ENCODE peak calls at places on chromosome 22, in six cellular contexts. N, F, O, I, G and L are unnamed samples.

GRCh38 chr22:42686756-42687491 is 33.7 kb downstream of the A4GALT start:
- DNase-seq in I (no peak), N (no peak), G (no peak), O (no peak), F (no peak), L (no peak)

GRCh38 chr22:29824677-29825076 is 13.4 kb downstream of the ASCC2 start:
- DNase-seq in F (no peak), N (no peak), G (no peak), O (no peak), I (no peak), L (no peak)

GRCh38 chr22:22037229-22037628 is 54.6 kb upstream of the TOP3B start:
- DNase-seq in I (no peak), O (no peak), F (no peak), G (no peak), N (no peak), L (no peak)

GRCh38 chr22:40463727-40464126 is 93.3 kb downstream of the SGSM3 start:
- DNase-seq in F (no peak), N (no peak), G (no peak), I (no peak), O (no peak), L (no peak)

GRCh38 chr22:41561788-41562187 is 978 bp downstream of the CSDC2 start:
- DNase-seq in I (no peak), G (no peak), N (no peak), F (no peak), O (no peak), L (no peak)

GRCh38 chr22:22785316-22786065 is 102.1 kb upstream of the IGLL5 start:
- DNase-seq in N (no peak), F (no peak), G (no peak), O (no peak), I (no peak), L (no peak)

GRCh38 chr22:25351631-25352293 is 132.3 kb downstream of the CRYBB2 start:
- DNase-seq in I (no peak), N (no peak), G (no peak), O (no peak), F (no peak), L (no peak)

GRCh38 chr22:40224702-40225101 is 47.0 kb downstream of the TNRC6B start:
- DNase-seq in I (no peak), N (no peak), G (no peak), F (no peak), O (no peak), L (no peak)

GRCh38 chr22:42769238-42769573 is 48.5 kb upstream of the A4GALT start:
- DNase-seq in G (no peak), I (no peak), N (no peak), F (no peak), O (no peak), L (no peak)

GRCh38 chr22:46504586-46504985 is 32.8 kb downstream of the CELSR1 start:
- DNase-seq in I (no peak), O (no peak), F (no peak), G (no peak), N (no peak), L (no peak)

GRCh38 chr22:36301384-36301828 is 48.5 kb downstream of the APOL1 start:
- DNase-seq in F (peak), I (peak), N (peak), O (peak), G (peak), L (peak)

DNA sequence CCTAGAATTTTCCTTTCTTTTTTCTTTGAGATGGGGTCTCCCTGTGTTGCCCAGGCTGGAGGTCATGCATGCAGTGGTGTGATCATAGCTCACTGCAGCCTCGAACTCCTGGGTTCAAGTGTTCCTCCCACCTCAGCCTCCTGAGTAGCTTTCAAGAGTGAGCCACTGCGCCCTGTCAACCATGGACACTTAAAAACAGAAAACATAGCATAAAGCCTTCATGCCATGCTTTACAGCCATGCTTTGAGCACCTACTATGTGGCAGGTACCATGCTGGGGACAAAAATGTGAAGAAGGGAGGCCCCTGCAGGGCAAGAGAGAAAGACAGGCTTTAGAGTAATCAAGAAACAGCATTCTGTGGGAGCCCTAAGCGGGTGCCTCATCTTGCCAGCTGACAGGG is 13.7 kb upstream of the GNB1L start:
- DNase-seq in I (no peak), N (no peak), G (no peak), F (no peak), O (no peak), L (peak)
- TF ChIP-seq CTCF in I (no peak), N (no peak), G (no peak), F (no peak), O (no peak), L (no peak)

GRCh38 chr22:17159504-17159951 is 451 bp upstream of the HDHD5 start:
- DNase-seq in N (peak), G (no peak), F (peak), I (peak), O (no peak), L (peak)

GRCh38 chr22:17161991-17162390 is 2.9 kb upstream of the HDHD5 start:
- DNase-seq in O (no peak), F (no peak), G (no peak), I (no peak), N (no peak), L (no peak)

GRCh38 chr22:17167486-17167885 is 8.4 kb upstream of the HDHD5 start:
- DNase-seq in O (no peak), N (no peak), I (no peak), F (no peak), G (no peak), L (no peak)

GRCh38 chr22:17162731-17163130 is 3.7 kb upstream of the HDHD5 start:
- DNase-seq in G (no peak), F (no peak), O (no peak), N (no peak), I (no peak), L (no peak)

DNA sequence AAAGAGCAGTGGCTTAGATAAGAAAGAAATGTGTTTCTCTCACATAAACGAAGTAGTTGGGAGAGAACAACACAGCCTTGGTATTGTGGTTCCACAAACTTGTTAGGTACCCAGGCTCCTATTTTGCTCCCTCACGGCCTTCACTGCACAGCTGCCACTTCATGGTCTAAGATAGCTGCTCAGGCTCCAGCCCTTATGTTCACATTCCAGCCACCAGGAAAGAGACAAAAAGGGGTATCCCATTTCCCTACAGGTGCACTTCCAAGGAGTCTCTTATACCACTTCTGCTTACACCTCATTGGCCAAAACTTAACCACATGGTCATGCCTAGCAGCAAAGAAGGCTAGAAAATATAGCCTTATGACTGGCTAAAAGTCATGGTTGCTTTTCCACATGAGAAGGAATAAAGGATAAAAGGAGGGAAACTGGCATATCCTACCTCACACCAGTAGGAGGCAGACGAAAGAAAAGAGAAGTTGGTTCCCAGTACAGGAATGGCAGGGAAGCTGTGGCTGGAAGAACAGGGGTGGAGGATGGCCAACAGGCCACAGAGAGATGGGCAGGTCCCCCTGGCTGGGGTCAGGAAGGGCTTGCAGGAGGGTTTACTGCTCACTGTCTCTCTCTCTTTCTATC is 5.4 kb upstream of the HDHD5 start:
- DNase-seq in N (no peak), F (no peak), G (no peak), O (no peak), I (peak), L (no peak)
- TF ChIP-seq CTCF in N (peak), F (peak), G (peak), O (no peak), I (peak), L (no peak)

GRCh38 chr22:49480896-49481650 is 346.6 kb downstream of the BRD1 start:
- DNase-seq in N (no peak), O (no peak), I (no peak), F (no peak), G (no peak), L (no peak)

GRCh38 chr22:49481651-49482399 is 345.8 kb downstream of the BRD1 start:
- DNase-seq in G (no peak), N (no peak), F (no peak), O (no peak), I (no peak), L (no peak)

GRCh38 chr22:49482811-49483210 is 344.9 kb downstream of the BRD1 start:
- DNase-seq in G (no peak), O (no peak), F (no peak), I (no peak), N (no peak), L (no peak)

GRCh38 chr22:49479566-49479965 is 348.1 kb downstream of the BRD1 start:
- DNase-seq in O (no peak), F (no peak), G (no peak), I (no peak), N (no peak), L (no peak)

DNA sequence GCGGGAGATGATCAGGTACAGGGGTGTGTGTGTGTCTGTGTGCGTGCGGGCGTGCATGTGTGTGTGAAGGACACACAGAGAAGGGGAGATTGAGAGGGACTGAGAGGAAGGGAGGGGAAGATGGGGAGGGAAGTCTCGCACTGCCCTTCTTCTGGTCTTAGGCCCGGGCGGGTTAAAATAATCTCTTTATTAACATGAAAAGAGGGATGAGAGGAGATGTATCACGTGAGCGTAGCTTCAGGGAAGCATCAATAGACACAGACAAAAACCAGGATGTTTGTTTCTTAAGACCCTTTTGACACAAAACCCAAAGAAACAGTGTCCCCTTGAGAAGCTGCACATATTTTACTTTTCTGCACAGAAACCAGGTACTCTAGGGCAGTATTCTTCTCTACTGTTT is 347.3 kb downstream of the BRD1 start:
- DNase-seq in F (no peak), I (no peak), N (no peak), G (no peak), O (no peak), L (no peak)
- TF ChIP-seq CTCF in F (no peak), I (no peak), N (no peak), G (no peak), O (no peak), L (no peak)

GRCh38 chr22:26826431-26826935 is 169.1 kb downstream of the MIAT start:
- DNase-seq in N (no peak), F (no peak), O (no peak), I (no peak), G (no peak), L (no peak)
- TF ChIP-seq CTCF in N (no peak), F (no peak), O (no peak), I (no peak), G (no peak), L (no peak)

DNA sequence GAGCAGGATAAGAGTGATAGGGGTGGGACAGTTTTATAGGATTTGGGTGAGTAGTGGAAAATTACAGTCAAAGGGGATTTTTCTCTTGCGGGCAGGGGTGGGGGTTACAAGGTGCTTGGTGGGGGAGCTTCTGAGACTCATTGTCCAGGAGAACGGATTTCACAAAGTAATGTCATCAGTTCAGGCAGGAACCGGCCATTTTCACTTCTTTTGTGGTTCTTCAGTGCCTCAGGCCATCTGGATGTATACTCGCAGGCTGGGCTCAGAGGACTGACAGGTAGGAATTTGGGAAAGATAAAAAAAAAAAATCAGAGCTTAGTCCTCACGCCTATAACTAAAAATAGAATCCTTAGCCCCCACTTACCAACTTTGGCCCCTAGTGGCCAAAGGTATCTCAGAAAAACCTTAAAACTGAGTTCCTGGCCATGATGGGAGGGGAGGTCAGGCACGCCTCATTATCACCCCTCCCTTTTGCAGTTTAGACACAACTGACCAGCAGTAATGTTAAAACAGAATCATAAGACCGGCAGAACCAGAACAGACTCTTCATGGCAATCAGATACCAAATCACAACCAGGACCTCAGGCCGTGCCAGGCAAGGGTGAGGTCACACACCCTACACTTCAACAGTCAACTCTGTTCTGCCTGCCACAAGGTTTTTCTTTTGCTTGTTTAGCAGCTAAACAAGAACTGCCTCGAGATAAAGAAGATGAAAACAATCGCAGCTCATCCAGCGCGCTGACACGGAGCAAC is 8.9 kb upstream of the APOBEC3G start:
- DNase-seq in I (no peak), G (no peak), N (no peak), F (no peak), O (no peak), L (no peak)
- TF ChIP-seq CTCF in I (no peak), G (peak), N (peak), F (no peak), O (no peak), L (no peak)

DNA sequence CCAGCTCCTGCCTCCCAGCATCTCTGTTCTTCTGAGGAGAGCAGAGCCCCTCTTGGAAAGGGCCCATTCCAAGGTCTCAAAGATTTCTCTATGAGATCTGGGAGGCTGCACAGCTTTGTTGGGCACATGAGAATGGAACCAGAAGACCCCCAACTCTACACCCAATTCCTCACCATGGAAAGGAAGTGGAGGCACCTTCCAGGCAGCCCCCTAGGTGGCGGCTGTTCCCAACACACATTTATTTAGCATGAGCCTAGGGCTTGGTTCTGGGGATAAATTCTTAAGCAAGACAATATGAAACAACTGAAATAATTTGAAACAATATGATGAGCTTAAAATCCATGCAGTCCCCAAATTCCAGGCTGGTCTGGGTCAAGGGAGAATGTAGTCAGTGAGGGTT is 100.4 kb downstream of the TIMP3 start:
- DNase-seq in I (no peak), F (no peak), G (no peak), N (no peak), O (no peak), L (no peak)
- TF ChIP-seq CTCF in I (no peak), F (no peak), G (no peak), N (no peak), O (no peak), L (no peak)

GRCh38 chr22:27032121-27032761 is 374.9 kb downstream of the MIAT start:
- DNase-seq in N (no peak), G (peak), O (no peak), I (no peak), F (peak), L (no peak)
- TF ChIP-seq CTCF in N (peak), G (no peak), O (no peak), I (peak), F (peak), L (no peak)